ENCODE peak calls at places on chromosomes 1 and 21, in four cellular contexts. Q is H1, S is GM12892, X is GM12878. C is an unnamed sample.

GRCh38 chr1:1510912-1511532 is 940 bp upstream of the ATAD3A start:
- DNase-seq in Q (no peak), S (no peak), X (no peak), C (no peak)

GRCh38 chr21:42115136-42115683 is 44.1 kb downstream of the UMODL1 start:
- DNase-seq in Q (no peak), S (no peak), X (no peak), C (no peak)

GRCh38 chr1:99727575-99728190 is 38.8 kb downstream of the FRRS1 start:
- DNase-seq in Q (no peak), S (no peak), X (no peak), C (no peak)

GRCh38 chr1:22379566-22379965 is 72.1 kb upstream of the ZBTB40 start:
- DNase-seq in Q (no peak), S (no peak), X (no peak), C (no peak)

GRCh38 chr1:65791396-65791795 is 1.3 kb upstream of the PDE4B start:
- DNase-seq in Q (no peak), S (no peak), X (no peak), C (no peak)

GRCh38 chr21:21907271-21907670 is 909.1 kb downstream of the NCAM2 start:
- DNase-seq in Q (no peak), S (no peak), X (no peak), C (no peak)

GRCh38 chr1:2237773-2238172 is 9.7 kb downstream of the SKI start:
- DNase-seq in Q (peak; percentile 54), S (no peak), X (no peak), C (no peak)

GRCh38 chr1:222064388-222065201 is 322.7 kb upstream of the DUSP10 start:
- DNase-seq in Q (no peak), S (no peak), X (no peak), C (no peak)

GRCh38 chr1:59076612-59077011 is 220.3 kb upstream of the FGGY start:
- DNase-seq in Q (no peak), S (no peak), X (no peak), C (no peak)

GRCh38 chr1:117631761-117632160 is 25.9 kb downstream of the TENT5C start:
- DNase-seq in Q (no peak), S (no peak), X (no peak), C (no peak)

GRCh38 chr1:4018721-4019521 is 118.8 kb upstream of the C1orf174 start:
- DNase-seq in Q (no peak), S (no peak), X (no peak), C (no peak)

GRCh38 chr1:240101306-240101705 is 9.6 kb downstream of the FMN2 start:
- DNase-seq in Q (no peak), S (no peak), X (no peak), C (no peak)

GRCh38 chr21:42453301-42454220 is 42.5 kb downstream of the RSPH1 start:
- DNase-seq in Q (no peak), S (no peak), X (no peak), C (no peak)

GRCh38 chr1:234212764-234213406 is 160.4 kb upstream of the COA6 start:
- DNase-seq in Q (no peak), S (no peak), X (peak; percentile 28), C (no peak)

GRCh38 chr1:225710804-225711203 is 57.9 kb upstream of the ENAH start:
- DNase-seq in Q (no peak), S (no peak), X (no peak), C (no peak)

GRCh38 chr1:221217029-221217428 is 337.8 kb downstream of the HLX start:
- DNase-seq in Q (no peak), S (no peak), X (no peak), C (no peak)

GRCh38 chr21:26614251-26614650 is 41.2 kb upstream of the CYYR1 start:
- DNase-seq in Q (no peak), S (no peak), X (no peak), C (no peak)

GRCh38 chr1:162855461-162856150 is 5.4 kb downstream of the CCDC190 start:
- DNase-seq in Q (no peak), S (no peak), X (no peak), C (no peak)

GRCh38 chr1:9201421-9202239 is 32.9 kb upstream of the H6PD start:
- DNase-seq in Q (no peak), S (no peak), X (no peak), C (no peak)

GRCh38 chr1:89607156-89607555 is 25.8 kb upstream of the LRRC8C start:
- DNase-seq in Q (no peak), S (no peak), X (no peak), C (no peak)

GRCh38 chr1:41238311-41239094 is 3.6 kb downstream of the SCMH1 start:
- DNase-seq in Q (no peak), S (no peak), X (no peak), C (no peak)

DNA sequence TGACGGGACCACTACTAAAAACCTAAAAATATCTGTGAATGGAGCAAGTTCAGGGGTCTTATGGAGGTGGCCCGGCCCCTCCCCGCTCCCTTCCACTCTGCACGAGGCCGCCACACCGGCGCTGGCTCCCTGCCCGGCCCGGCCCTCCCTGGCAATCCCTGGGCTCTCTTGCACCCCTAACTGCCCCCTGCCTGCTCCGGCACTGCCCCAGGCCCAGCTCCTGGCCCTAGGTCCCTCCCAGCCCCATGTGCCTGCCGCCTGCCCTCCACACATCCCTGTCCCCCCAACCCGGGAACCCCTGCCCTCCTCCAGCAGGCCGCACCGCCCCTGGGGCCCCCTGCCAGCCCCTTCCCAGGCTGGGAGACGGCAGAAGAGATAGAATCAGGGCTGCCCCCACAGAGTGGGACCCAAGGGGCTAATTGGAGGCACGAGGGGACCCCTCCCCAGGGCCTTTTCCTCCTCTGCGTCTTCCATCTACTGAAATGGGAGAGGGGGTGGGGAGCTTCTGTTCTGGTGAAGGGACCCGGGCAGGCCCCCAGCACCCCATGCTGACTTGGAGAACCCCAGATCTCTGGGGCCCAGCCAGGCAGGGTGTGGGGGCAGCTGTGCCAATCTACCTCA is 9.3 kb upstream of the CTRC start:
- DNase-seq in Q (no peak), S (no peak), X (no peak), C (no peak)
- TF ChIP-seq TAF1 in Q (no peak), S (no peak), X (no peak), C (no peak)

GRCh38 chr1:156667610-156667967 is 9.6 kb downstream of the NES start:
- DNase-seq in Q (no peak), S (no peak), X (no peak), C (no peak)

GRCh38 chr1:156669794-156670193 is 7.4 kb downstream of the NES start:
- DNase-seq in Q (no peak), S (no peak), X (no peak), C (no peak)

GRCh38 chr1:156667968-156668709 is 9.1 kb downstream of the NES start:
- DNase-seq in Q (peak; percentile 58), S (no peak), X (no peak), C (no peak)

GRCh38 chr1:156670359-156670758 is 6.8 kb downstream of the NES start:
- DNase-seq in Q (no peak), S (no peak), X (no peak), C (no peak)

DNA sequence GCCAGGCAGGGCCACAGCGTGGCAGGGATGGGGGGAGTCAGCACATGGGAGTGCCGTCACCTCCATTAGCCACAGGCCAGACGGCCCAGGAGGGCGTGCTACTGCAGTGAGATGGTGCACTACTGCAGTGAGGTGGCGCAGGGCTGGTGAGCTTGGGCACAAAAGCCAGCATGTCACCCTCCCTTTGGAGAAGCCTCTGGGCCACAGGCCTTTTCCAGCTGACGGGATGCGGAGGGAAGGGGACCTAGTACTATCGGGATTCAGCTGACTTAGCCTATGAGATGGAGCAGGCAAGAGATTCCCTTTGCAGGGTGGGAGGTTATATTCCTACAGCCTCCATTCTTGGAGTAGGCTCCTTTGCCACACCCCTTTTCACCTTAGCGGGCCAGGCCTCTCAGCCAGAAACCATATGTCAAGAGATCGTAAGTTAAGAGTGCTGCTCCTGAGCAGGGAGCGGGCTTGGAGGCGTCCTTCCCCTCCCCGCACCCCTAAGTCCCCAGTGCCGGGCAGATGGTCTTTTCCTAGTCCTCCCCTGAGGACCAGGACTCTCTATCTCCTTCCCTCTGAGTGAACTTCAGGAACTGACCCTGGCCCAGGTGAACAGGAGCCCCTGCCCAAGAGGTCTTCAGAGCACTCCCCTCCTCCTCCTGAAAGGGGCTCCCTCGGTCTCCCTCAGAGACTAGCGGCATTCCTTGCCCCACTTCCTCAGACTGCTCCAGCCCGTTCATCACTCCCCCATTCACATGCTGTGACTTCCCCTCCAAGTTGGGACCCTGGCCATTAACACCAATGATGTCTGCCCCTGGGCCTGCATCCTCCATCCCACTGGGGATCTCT is 8.2 kb downstream of the NES start:
- DNase-seq in Q (peak; percentile 79), S (no peak), X (no peak), C (no peak)
- TF ChIP-seq POLR2AphosphoS5 in Q (peak; percentile 72), S (no peak), X (no peak), C (no peak)

GRCh38 chr21:28731700-28732321 is 260.9 kb downstream of the LTN1 start:
- DNase-seq in Q (no peak), S (no peak), X (no peak), C (no peak)
- TF ChIP-seq TAF1 in Q (no peak), S (no peak), X (no peak), C (no peak)

GRCh38 chr1:8116892-8117262 is 90.8 kb upstream of the ERRFI1 start:
- DNase-seq in Q (no peak), S (no peak), X (no peak), C (no peak)

GRCh38 chr1:8115031-8115768 is 89.1 kb upstream of the ERRFI1 start:
- DNase-seq in Q (no peak), S (no peak), X (no peak), C (no peak)

GRCh38 chr1:8115769-8116167 is 89.7 kb upstream of the ERRFI1 start:
- DNase-seq in Q (no peak), S (no peak), X (no peak), C (no peak)

GRCh38 chr1:8120693-8121260 is 94.7 kb upstream of the ERRFI1 start:
- DNase-seq in Q (no peak), S (no peak), X (peak; percentile 23), C (no peak)

GRCh38 chr1:8118031-8118451 is 91.9 kb upstream of the ERRFI1 start:
- DNase-seq in Q (no peak), S (no peak), X (no peak), C (no peak)
- TF ChIP-seq POLR2AphosphoS5 in Q (no peak), S (no peak), X (no peak), C (no peak)

C was measured in GM12891.